ENCODE peak calls at places on chromosomes 2 and 18, in four cellular contexts. R is H1, H is fibroblast of lung, E is GM23338. M is an unnamed sample.
A peak's percentile ranks its signal among the peaks of the same experiment; 100 is the strongest.

GRCh38 chr2:174430066-174430465 is 34.5 kb downstream of the SCRN3 start:
- DNase-seq in R (no peak), H (no peak), E (no peak), M (no peak)

GRCh38 chr2:64328415-64328722 is 125.6 kb upstream of the LGALSL start:
- DNase-seq in R (no peak), H (no peak), E (no peak), M (peak; percentile 41)

GRCh38 chr2:196239622-196240587 is 68.5 kb upstream of the STK17B start:
- DNase-seq in R (no peak), H (peak; percentile 64), E (peak; percentile 18), M (peak; percentile 96)

GRCh38 chr2:23292024-23292423 is 93.0 kb upstream of the KLHL29 start:
- DNase-seq in R (no peak), H (no peak), E (no peak), M (no peak)

GRCh38 chr2:54968561-54969218 is 81.6 kb downstream of the RTN4 start:
- DNase-seq in R (no peak), H (no peak), E (no peak), M (no peak)

GRCh38 chr2:231720971-231721640 is 12.8 kb downstream of the PTMA start:
- DNase-seq in R (no peak), H (no peak), E (no peak), M (peak; percentile 62)

GRCh38 chr2:27914046-27914792 is 23.7 kb downstream of the BABAM2 start:
- DNase-seq in R (no peak), H (no peak), E (no peak), M (no peak)

GRCh38 chr2:112831956-112832567 is 4.5 kb downstream of the IL1B start:
- DNase-seq in R (no peak), H (no peak), E (no peak), M (no peak)

GRCh38 chr18:9290171-9290570 is 44.4 kb upstream of the TWSG1 start:
- DNase-seq in R (no peak), H (peak; percentile 85), E (no peak), M (no peak)

GRCh38 chr2:30665761-30666306 is 141.4 kb downstream of the CAPN13 start:
- DNase-seq in R (no peak), H (no peak), E (no peak), M (no peak)

GRCh38 chr2:205706769-205707375 is 24.6 kb downstream of the NRP2 start:
- DNase-seq in R (no peak), H (peak; percentile 82), E (no peak), M (peak; percentile 88)

GRCh38 chr2:231597014-231597611 is 4.4 kb downstream of the TEX44 start:
- DNase-seq in R (no peak), H (peak; percentile 33), E (no peak), M (no peak)

GRCh38 chr2:122627388-122627787 is 871.9 kb downstream of the TSN start:
- DNase-seq in R (no peak), H (no peak), E (no peak), M (no peak)

GRCh38 chr2:221758076-221758475 is 186.0 kb upstream of the EPHA4 start:
- DNase-seq in R (no peak), H (no peak), E (no peak), M (peak; percentile 1)

GRCh38 chr2:31401580-31401979 is 13.0 kb downstream of the XDH start:
- DNase-seq in R (no peak), H (peak; percentile 88), E (no peak), M (no peak)

GRCh38 chr2:233349005-233349998 is 5.0 kb upstream of the DGKD start:
- DNase-seq in R (no peak), H (peak; percentile 28), E (no peak), M (peak; percentile 91)

GRCh38 chr2:11836647-11837219 is 90.3 kb downstream of the LPIN1 start:
- DNase-seq in R (no peak), H (no peak), E (no peak), M (no peak)

GRCh38 chr2:3125761-3126130 is 251.9 kb downstream of the EIPR1 start:
- DNase-seq in R (no peak), H (no peak), E (no peak), M (no peak)

GRCh38 chr2:220417503-220417902 is 790.1 kb downstream of the SLC4A3 start:
- DNase-seq in R (no peak), H (no peak), E (peak; percentile 29), M (no peak)

GRCh38 chr2:47784349-47784851 is 1.5 kb downstream of the MSH6 start:
- DNase-seq in R (no peak), H (peak; percentile 42), E (peak; percentile 48), M (no peak)

GRCh38 chr2:222319576-222320440 is 21.0 kb upstream of the PAX3 start:
- DNase-seq in R (no peak), H (no peak), E (peak; percentile 69), M (peak; percentile 5)

GRCh38 chr2:17136895-17137294 is 381.3 kb downstream of the RAD51AP2 start:
- DNase-seq in R (no peak), H (peak; percentile 27), E (no peak), M (no peak)

GRCh38 chr2:203918839-203919238 is 17.7 kb upstream of the ICOS start:
- DNase-seq in R (no peak), H (no peak), E (no peak), M (no peak)

GRCh38 chr18:76795981-76796380 is 26.4 kb upstream of the ZNF236 start:
- DNase-seq in R (peak; percentile 39), H (no peak), E (peak; percentile 59), M (no peak)

GRCh38 chr2:39243469-39244123 is at the start of gene CDKL4:
- DNase-seq in R (no peak), H (no peak), E (no peak), M (no peak)

GRCh38 chr18:36176739-36177138 is 10.6 kb upstream of the MOCOS start:
- DNase-seq in R (no peak), H (peak; percentile 34), E (no peak), M (no peak)

GRCh38 chr2:240367721-240368120 is 67.7 kb upstream of the GPC1 start:
- DNase-seq in R (no peak), H (no peak), E (no peak), M (no peak)

DNA sequence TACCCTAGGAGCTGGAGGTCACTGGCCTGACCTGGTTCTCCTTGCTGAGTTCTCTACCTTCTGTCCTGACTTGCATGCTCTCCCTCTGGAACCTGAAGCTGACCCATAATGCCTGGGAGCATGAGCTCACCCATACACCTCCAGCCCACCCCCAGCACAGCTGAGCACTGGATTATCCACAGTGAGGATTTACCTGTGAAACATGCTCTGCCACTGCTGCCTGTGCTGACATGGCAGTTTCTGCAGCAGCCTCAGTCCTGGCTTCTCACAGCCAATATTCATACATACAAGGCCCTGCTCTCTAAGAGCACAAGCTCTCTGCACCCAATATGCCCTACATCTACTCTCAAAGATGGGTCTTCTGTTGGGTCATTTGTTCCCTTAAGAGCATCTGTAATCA is 5.0 kb downstream of the CXCR2 start:
- DNase-seq in R (no peak), H (no peak), E (no peak), M (no peak)
- H2AFZ ChIP-seq in R (no peak overlapping the region), H (no peak overlapping the region), E (no peak overlapping the region), M (no peak overlapping the region)

GRCh38 chr2:217270089-217270800 is 410.4 kb upstream of the TNP1 start:
- DNase-seq in R (peak; percentile 76), H (no peak), E (peak; percentile 95), M (no peak)
- H3K4me3 ChIP-seq in R (no peak overlapping the region), H (no peak overlapping the region), E (no peak overlapping the region), M (no peak overlapping the region)

GRCh38 chr2:180143633-180144032 is 136.5 kb upstream of the CWC22 start:
- DNase-seq in R (no peak), H (no peak), E (no peak), M (no peak)

GRCh38 chr2:180145163-180145562 is 138.1 kb upstream of the CWC22 start:
- DNase-seq in R (no peak), H (no peak), E (peak; percentile 26), M (no peak)

GRCh38 chr2:180144311-180144813 is 137.3 kb upstream of the CWC22 start:
- DNase-seq in R (no peak), H (no peak), E (no peak), M (no peak)

GRCh38 chr2:180146541-180146940 is 139.4 kb upstream of the CWC22 start:
- DNase-seq in R (no peak), H (no peak), E (no peak), M (no peak)

DNA sequence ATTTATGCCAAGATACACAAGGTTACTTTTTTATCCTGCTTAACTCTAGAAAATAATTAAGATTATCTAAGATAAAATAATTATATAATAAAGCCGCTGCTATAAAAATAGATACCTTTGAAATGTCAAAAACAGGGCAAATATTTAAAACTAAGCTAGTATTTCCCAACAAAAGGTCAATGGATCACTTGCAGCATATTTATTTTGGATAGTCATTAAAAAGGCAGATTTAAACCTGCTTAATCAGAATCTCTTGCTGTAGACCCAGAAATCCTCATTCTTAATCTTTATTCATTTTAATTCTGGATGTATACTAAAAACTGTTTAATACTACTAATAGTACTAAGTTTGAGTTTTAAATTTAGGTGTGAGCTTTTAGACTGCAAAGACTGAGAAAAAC is 139.0 kb upstream of the CWC22 start:
- DNase-seq in R (no peak), H (no peak), E (no peak), M (no peak)
- H2AFZ ChIP-seq in R (no peak overlapping the region), H (no peak overlapping the region), E (no peak overlapping the region), M (no peak overlapping the region)

DNA sequence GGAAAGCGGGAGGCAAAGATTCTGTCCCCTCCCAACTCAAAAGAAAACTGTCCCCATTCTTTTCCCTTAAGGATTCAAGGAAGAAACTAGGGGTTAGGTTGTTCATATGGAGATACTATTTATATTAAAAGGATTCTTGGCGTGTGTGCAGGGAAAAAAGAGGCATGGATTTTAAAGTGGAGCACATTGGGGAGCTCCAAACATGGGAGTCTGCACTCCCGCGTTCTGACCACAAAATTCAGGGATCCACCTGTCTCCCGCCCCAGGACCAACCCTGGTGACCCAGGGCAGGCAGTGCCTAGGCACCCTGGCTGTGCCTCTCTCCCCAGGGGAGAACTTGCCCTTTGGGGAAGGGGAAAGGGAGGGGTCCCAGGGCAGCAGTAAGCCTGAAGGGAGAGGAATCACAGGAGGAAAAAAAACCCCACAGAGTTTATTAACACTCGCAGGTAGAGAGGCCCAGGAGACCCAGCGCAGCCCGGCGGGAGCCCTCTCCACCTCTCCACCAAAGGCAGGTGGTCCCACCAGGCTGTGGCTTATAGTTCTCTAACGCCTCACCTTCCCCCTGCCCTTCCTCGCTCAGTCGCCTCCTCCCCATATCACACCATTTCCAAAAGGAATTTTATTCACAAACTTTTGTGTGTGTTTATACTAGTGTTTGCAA is 2.2 kb downstream of the PTGR3 start:
- DNase-seq in R (no peak), H (no peak), E (peak; percentile 46), M (no peak)
- H3K4me3 ChIP-seq in R (peak overlapping the region; percentile 19), H (peak overlapping the region; percentile 87), E (peak overlapping the region; percentile 83), M (no peak overlapping the region)